ENCODE peak calls at places on chromosomes 1 and 21, in eight cellular contexts. P is COR-L47; S is epithelial cell of esophagus; L is effector CD4-positive, alpha-beta T cell; R is NCI-H1092 treated with DMSO at 0.1 percent for 48 hours; F is anterior cingulate cortex; U is HFFc6; V is A549. G is an unnamed sample.
A peak's percentile ranks its signal among the peaks of the same experiment; 100 is the strongest.

GRCh38 chr1:96329121-96329520 is 392.5 kb upstream of the PTBP2 start:
- DNase-seq in R (no peak), P (no peak), F (no peak), U (no peak), S (no peak), V (no peak), L (no peak), G (peak; percentile 53)

GRCh38 chr1:230188826-230189225 is 121.8 kb downstream of the GALNT2 start:
- DNase-seq in V (no peak), S (no peak), P (no peak), R (peak; percentile 79), F (no peak), U (no peak), L (no peak), G (no peak)

GRCh38 chr1:205421728-205422127 is at the start of gene LEMD1:
- DNase-seq in F (no peak), R (peak; percentile 23), V (no peak), U (peak; percentile 4), L (no peak), P (no peak), S (no peak), G (no peak)

GRCh38 chr1:241963722-241964121 is 6.2 kb downstream of the BECN2 start:
- DNase-seq in F (no peak), L (no peak), R (no peak), P (no peak), S (no peak), U (no peak), V (no peak), G (no peak)

GRCh38 chr21:44919111-44919912 is 1.4 kb downstream of the ITGB2 start:
- DNase-seq in V (no peak), L (no peak), R (no peak), P (no peak), U (no peak), S (no peak), F (no peak), G (no peak)

GRCh38 chr1:39395357-39395831 is 96.0 kb upstream of the BMP8A start:
- DNase-seq in F (no peak), L (no peak), S (peak; percentile 48), V (peak; percentile 79), U (peak; percentile 70), R (no peak), P (no peak), G (peak; percentile 62)

GRCh38 chr1:152667625-152668024 is 4.4 kb downstream of the LCE2D start:
- DNase-seq in R (no peak), S (no peak), U (no peak), L (no peak), P (no peak), F (no peak), V (no peak), G (no peak)

GRCh38 chr1:65959896-65960295 is 167.2 kb downstream of the PDE4B start:
- DNase-seq in P (no peak), R (no peak), U (no peak), V (peak; percentile 54), S (no peak), F (no peak), L (no peak), G (no peak)

GRCh38 chr1:2046225-2046917 is 3.8 kb upstream of the PRKCZ start:
- DNase-seq in R (no peak), U (no peak), V (peak; percentile 64), F (no peak), P (no peak), S (peak; percentile 68), L (no peak), G (no peak)

GRCh38 chr1:53938136-53938830 is 7.2 kb downstream of the IFT25 start:
- DNase-seq in R (no peak), V (no peak), U (peak; percentile 54), S (peak; percentile 38), L (no peak), F (no peak), P (no peak), G (no peak)

GRCh38 chr1:232678185-232678886 is 48.4 kb upstream of the SIPA1L2 start:
- DNase-seq in F (no peak), V (peak; percentile 11), L (no peak), U (no peak), R (no peak), S (peak; percentile 84), P (peak; percentile 50), G (no peak)

GRCh38 chr1:113804421-113805255 is 7.6 kb downstream of the RSBN1 start:
- DNase-seq in U (peak; percentile 44), P (no peak), L (no peak), V (peak; percentile 64), F (no peak), S (peak; percentile 74), R (no peak), G (peak; percentile 10)

GRCh38 chr1:156420209-156421061 is 51.4 kb downstream of the RHBG start:
- DNase-seq in R (no peak), F (no peak), U (no peak), S (no peak), L (peak; percentile 13), V (no peak), P (no peak), G (no peak)